ENCODE peak calls at places on chromosomes 13 and 19, in eight cellular contexts. Y is left ventricle myocardium inferior, A is neural progenitor cell, O is pancreas, N is psoas muscle, X is GM12878, V is heart right ventricle, C is uterus. Q is an unnamed sample. For H3K4me1, the result is how much of the 10 kb centered on the place peaks cover.

GRCh38 chr19:18562086-18562485 is 4.4 kb downstream of the KXD1 start:
- DNase-seq in X (no peak), A (no peak), V (peak), O (no peak), Y (peak), C (no peak), N (peak), Q (no peak)

GRCh38 chr19:19388568-19389555 is 16.6 kb upstream of the GATAD2A start:
- DNase-seq in O (no peak), V (no peak), A (no peak), X (no peak), C (no peak), N (no peak), Y (no peak), Q (no peak)

GRCh38 chr19:7197169-7197759 is 97.0 kb downstream of the INSR start:
- DNase-seq in A (peak), V (peak), N (peak), X (peak), Y (peak), O (peak), C (peak), Q (peak)

GRCh38 chr19:53898680-53899341 is 10.3 kb upstream of the CACNG7 start:
- DNase-seq in N (peak), X (no peak), V (no peak), C (no peak), Y (no peak), A (peak), O (no peak), Q (no peak)

GRCh38 chr19:2051771-2052704 is 994 bp upstream of the MKNK2 start:
- DNase-seq in O (peak), N (peak), A (no peak), C (peak), Y (peak), V (peak), X (peak), Q (peak)

GRCh38 chr19:3189702-3190469 is 4.2 kb downstream of the NCLN start:
- DNase-seq in Y (no peak), O (peak), N (no peak), X (no peak), C (no peak), A (no peak), V (no peak), Q (peak)

GRCh38 chr19:29625316-29625715 is 19.2 kb downstream of the POP4 start:
- DNase-seq in C (no peak), A (peak), X (no peak), N (no peak), Y (no peak), O (peak), V (no peak), Q (no peak)

GRCh38 chr13:99495478-99496321 is 5.6 kb upstream of the TM9SF2 start:
- DNase-seq in V (no peak), A (no peak), X (no peak), N (no peak), C (no peak), O (no peak), Y (no peak), Q (no peak)

GRCh38 chr13:89029062-89029461 is 1357.9 kb downstream of the SLITRK5 start:
- DNase-seq in V (no peak), A (no peak), O (no peak), C (no peak), N (no peak), X (no peak), Y (no peak), Q (no peak)

GRCh38 chr13:44951184-44951583 is 38.1 kb downstream of the NUFIP1 start:
- DNase-seq in O (no peak), Y (no peak), C (no peak), N (no peak), A (no peak), V (no peak), X (no peak), Q (no peak)

GRCh38 chr13:27137759-27138158 is 33.9 kb downstream of the USP12 start:
- DNase-seq in A (no peak), Y (peak), N (peak), O (no peak), V (no peak), C (no peak), X (no peak), Q (no peak)

GRCh38 chr13:43285891-43286602 is 262.7 kb downstream of the DNAJC15 start:
- DNase-seq in N (peak), A (peak), C (no peak), V (no peak), Y (no peak), X (no peak), O (no peak), Q (no peak)

GRCh38 chr19:31578326-31578725 is 229.1 kb upstream of the TSHZ3 start:
- DNase-seq in N (no peak), C (no peak), A (no peak), O (no peak), V (no peak), X (no peak), Y (no peak), Q (no peak)

GRCh38 chr19:33486407-33486806 is 35.2 kb downstream of the PEPD start:
- DNase-seq in A (no peak), O (no peak), Y (no peak), N (no peak), X (no peak), C (no peak), V (no peak), Q (peak)

GRCh38 chr13:89514534-89515312 is 1832.8 kb upstream of the MIR17HG start:
- DNase-seq in X (no peak), C (no peak), A (peak), V (peak), Y (no peak), O (peak), N (no peak), Q (no peak)

GRCh38 chr13:41652735-41653361 is 195.5 kb downstream of the RGCC start:
- DNase-seq in C (no peak), Y (no peak), A (peak), O (no peak), V (peak), N (no peak), X (no peak), Q (no peak)

GRCh38 chr13:84126671-84127171 is 244.4 kb upstream of the SLITRK1 start:
- DNase-seq in N (no peak), C (no peak), O (peak), X (peak), V (no peak), A (no peak), Y (no peak), Q (no peak)

GRCh38 chr13:36358352-36358751 is 12.2 kb upstream of the SPART start:
- DNase-seq in Y (no peak), C (no peak), X (no peak), A (no peak), V (no peak), N (no peak), O (no peak), Q (no peak)

GRCh38 chr19:57888494-57889231 is at the start of gene ZNF814:
- DNase-seq in Y (peak), A (peak), N (peak), X (peak), O (peak), V (peak), C (peak), Q (peak)
- TF ChIP-seq CTCF in Y (peak), A (peak), N (peak), X (peak), O (peak), V (peak), C (no peak), Q (peak)

GRCh38 chr19:57632987-57633831 is at the start of gene ZNF211:
- DNase-seq in A (peak), O (peak), C (peak), X (peak), N (peak), Y (peak), V (peak), Q (peak)
- H3K4me3 ChIP-seq in A (peak), O (peak), C (peak), X (peak), N (peak), Y (peak), V (peak), Q (peak)

DNA sequence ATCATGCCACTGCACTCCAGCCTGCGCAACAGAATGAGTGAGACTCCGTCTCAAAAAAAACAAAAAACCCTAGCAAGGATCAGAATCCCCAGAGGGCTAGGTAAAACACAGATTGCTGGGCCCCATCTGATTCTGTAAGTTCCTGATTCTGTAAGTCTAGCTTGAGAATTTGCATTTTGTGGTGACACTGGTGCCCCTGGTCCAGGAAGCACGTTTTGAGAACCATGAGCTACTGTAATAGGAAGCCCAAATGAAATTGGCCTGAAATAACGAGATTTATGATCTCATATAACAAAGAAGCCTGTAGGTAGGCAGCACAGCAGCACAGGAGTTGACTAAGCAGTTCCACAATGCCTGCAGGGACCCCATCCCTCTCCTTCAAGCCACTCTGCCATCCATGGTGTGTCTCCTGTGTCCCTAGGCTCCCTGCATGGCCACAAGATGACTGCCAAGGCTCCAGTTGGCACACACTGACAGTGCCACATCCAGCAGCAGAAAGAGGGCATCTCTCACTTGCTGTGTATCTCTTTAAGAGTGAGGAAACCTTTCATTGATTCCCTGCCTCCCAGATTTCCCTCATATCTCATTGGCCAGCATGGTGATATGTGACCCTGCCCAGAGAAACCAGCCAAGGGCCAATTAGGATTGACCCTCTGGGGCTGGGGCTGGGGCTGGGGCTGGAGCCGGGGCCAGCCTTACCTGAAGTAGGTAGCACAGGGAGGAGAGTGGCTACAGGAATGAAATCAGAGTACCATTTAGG is 21.7 kb downstream of the SIPA1L3 start:
- DNase-seq in X (peak), V (no peak), C (no peak), N (no peak), Y (no peak), A (no peak), O (no peak), Q (peak)
- H3K4me1 ChIP-seq in X (half or more), V (under half), C (under half), N (under half), Y (under half), A (under half), O (under half), Q (under half)

GRCh38 chr13:48009298-48009697 is 8.2 kb upstream of the SUCLA2 start:
- DNase-seq in C (no peak), V (no peak), A (no peak), X (no peak), N (no peak), Y (no peak), O (no peak), Q (no peak)
- TF ChIP-seq CTCF in C (no peak), V (no peak), A (no peak), X (no peak), N (no peak), Y (no peak), O (no peak), Q (no peak)

DNA sequence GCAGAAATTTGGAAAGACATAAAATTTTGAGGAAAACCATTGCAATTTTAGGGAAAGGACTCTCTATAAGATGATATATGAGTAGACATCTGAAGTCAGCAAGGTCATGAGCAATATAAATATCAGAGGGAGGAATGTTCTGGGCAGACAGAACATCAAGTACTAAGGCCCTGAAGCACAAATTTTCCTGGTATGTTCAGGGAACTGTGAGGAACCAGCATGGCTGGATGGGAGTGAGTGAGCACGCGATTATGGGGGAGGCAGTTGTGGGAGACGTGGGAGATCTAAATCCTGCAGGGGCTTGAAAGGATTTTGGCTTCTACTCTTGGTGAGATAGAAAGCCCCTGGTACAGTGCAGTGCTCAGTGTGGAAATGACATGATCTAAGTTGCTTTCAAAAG is 112.0 kb downstream of the TBC1D4 start:
- DNase-seq in C (peak), X (no peak), N (no peak), O (no peak), A (no peak), V (no peak), Y (no peak), Q (no peak)
- H3K4me3 ChIP-seq in C (no peak), X (no peak), N (no peak), O (no peak), A (no peak), V (no peak), Y (no peak), Q (no peak)

Q was measured in right lobe of liver.